ENCODE peak calls at places on chromosomes 5 and 9, in four cellular contexts. One of them, this sample, is unnamed.

GRCh38 chr9:97632406-97632991 is 669 bp downstream of the TSTD2 start:
- DNase-seq in K562: no peak
- DNase-seq in SK-N-SH: no peak
- DNase-seq in HepG2: no peak
- DNase-seq in this sample: no peak

GRCh38 chr5:72767289-72768010 is 49.0 kb upstream of the TNPO1 start:
- DNase-seq in K562: peak
- DNase-seq in SK-N-SH: peak
- DNase-seq in HepG2: peak
- DNase-seq in this sample: no peak

GRCh38 chr5:149271195-149271716 is 403 bp upstream of the AFAP1L1 start:
- DNase-seq in K562: no peak
- DNase-seq in SK-N-SH: no peak
- DNase-seq in HepG2: peak
- DNase-seq in this sample: no peak

GRCh38 chr5:151026674-151027073 is 6.3 kb downstream of the GPX3 start:
- DNase-seq in K562: no peak
- DNase-seq in SK-N-SH: no peak
- DNase-seq in HepG2: no peak
- DNase-seq in this sample: no peak

GRCh38 chr5:157890825-157891587 is 32.1 kb upstream of the CLINT1 start:
- DNase-seq in K562: no peak
- DNase-seq in SK-N-SH: no peak
- DNase-seq in HepG2: no peak
- DNase-seq in this sample: no peak

GRCh38 chr5:132463808-132464154 is 26.8 kb downstream of the IRF1 start:
- DNase-seq in K562: no peak
- DNase-seq in SK-N-SH: no peak
- DNase-seq in HepG2: no peak
- DNase-seq in this sample: no peak

GRCh38 chr5:91864902-91865420 is 481.8 kb upstream of the ARRDC3 start:
- DNase-seq in K562: no peak
- DNase-seq in SK-N-SH: no peak
- DNase-seq in HepG2: no peak
- DNase-seq in this sample: no peak

GRCh38 chr5:124546643-124547042 is 199.8 kb downstream of the ZNF608 start:
- DNase-seq in K562: no peak
- DNase-seq in SK-N-SH: no peak
- DNase-seq in HepG2: no peak
- DNase-seq in this sample: no peak

GRCh38 chr5:75668988-75669760 is 48.1 kb downstream of the POC5 start:
- DNase-seq in K562: peak
- DNase-seq in SK-N-SH: no peak
- DNase-seq in HepG2: peak
- DNase-seq in this sample: no peak

GRCh38 chr5:163473613-163474243 is 13.3 kb downstream of the HMMR start:
- DNase-seq in K562: no peak
- DNase-seq in SK-N-SH: no peak
- DNase-seq in HepG2: no peak
- DNase-seq in this sample: no peak

GRCh38 chr9:33024966-33025571 is at the start of gene DNAJA1:
- DNase-seq in K562: peak
- DNase-seq in SK-N-SH: peak
- DNase-seq in HepG2: peak
- DNase-seq in this sample: peak

GRCh38 chr9:96447406-96447805 is 2.6 kb upstream of the HABP4 start:
- DNase-seq in K562: no peak
- DNase-seq in SK-N-SH: no peak
- DNase-seq in HepG2: no peak
- DNase-seq in this sample: no peak

GRCh38 chr9:99712214-99712613 is 109.5 kb upstream of the NR4A3 start:
- DNase-seq in K562: no peak
- DNase-seq in SK-N-SH: no peak
- DNase-seq in HepG2: no peak
- DNase-seq in this sample: no peak

GRCh38 chr5:173051746-173052145 is 4.4 kb upstream of the CREBRF start:
- DNase-seq in K562: no peak
- DNase-seq in SK-N-SH: no peak
- DNase-seq in HepG2: no peak
- DNase-seq in this sample: no peak

GRCh38 chr5:122478741-122479459 is 166.9 kb downstream of the SNCAIP start:
- DNase-seq in K562: no peak
- DNase-seq in SK-N-SH: no peak
- DNase-seq in HepG2: peak
- DNase-seq in this sample: peak

GRCh38 chr5:151007430-151008123 is 12.8 kb upstream of the GPX3 start:
- DNase-seq in K562: no peak
- DNase-seq in SK-N-SH: no peak
- DNase-seq in HepG2: no peak
- DNase-seq in this sample: no peak

GRCh38 chr5:14147210-14147609 is 4.1 kb downstream of the TRIO start:
- DNase-seq in K562: no peak
- DNase-seq in SK-N-SH: no peak
- DNase-seq in HepG2: no peak
- DNase-seq in this sample: no peak

GRCh38 chr9:114487607-114488300 is 17.5 kb downstream of the WHRN start:
- DNase-seq in K562: peak
- DNase-seq in SK-N-SH: peak
- DNase-seq in HepG2: peak
- DNase-seq in this sample: peak
- TF ChIP-seq ELF1 in K562: no peak
- TF ChIP-seq ELF1 in SK-N-SH: no peak
- TF ChIP-seq ELF1 in HepG2: no peak
- TF ChIP-seq ELF1 in this sample: no peak

GRCh38 chr9:115202181-115202580 is 84.2 kb upstream of the TNC start:
- DNase-seq in K562: no peak
- DNase-seq in SK-N-SH: no peak
- DNase-seq in HepG2: no peak
- DNase-seq in this sample: no peak

GRCh38 chr9:115207003-115207837 is 89.3 kb upstream of the TNC start:
- DNase-seq in K562: no peak
- DNase-seq in SK-N-SH: no peak
- DNase-seq in HepG2: no peak
- DNase-seq in this sample: no peak

GRCh38 chr9:115202960-115203751 is 85.2 kb upstream of the TNC start:
- DNase-seq in K562: no peak
- DNase-seq in SK-N-SH: peak
- DNase-seq in HepG2: no peak
- DNase-seq in this sample: no peak

GRCh38 chr9:115208503-115208902 is 90.5 kb upstream of the TNC start:
- DNase-seq in K562: no peak
- DNase-seq in SK-N-SH: no peak
- DNase-seq in HepG2: no peak
- DNase-seq in this sample: no peak

GRCh38 chr9:115204827-115205506 is 87.0 kb upstream of the TNC start:
- DNase-seq in K562: no peak
- DNase-seq in SK-N-SH: no peak
- DNase-seq in HepG2: no peak
- DNase-seq in this sample: no peak
- TF ChIP-seq ELF1 in K562: no peak
- TF ChIP-seq ELF1 in SK-N-SH: no peak
- TF ChIP-seq ELF1 in HepG2: no peak
- TF ChIP-seq ELF1 in this sample: no peak

GRCh38 chr9:6054280-6055099 is 39.1 kb upstream of the RANBP6 start:
- DNase-seq in K562: peak
- DNase-seq in SK-N-SH: peak
- DNase-seq in HepG2: peak
- DNase-seq in this sample: peak
- TF ChIP-seq ELF1 in K562: no peak
- TF ChIP-seq ELF1 in SK-N-SH: no peak
- TF ChIP-seq ELF1 in HepG2: no peak
- TF ChIP-seq ELF1 in this sample: peak

DNA sequence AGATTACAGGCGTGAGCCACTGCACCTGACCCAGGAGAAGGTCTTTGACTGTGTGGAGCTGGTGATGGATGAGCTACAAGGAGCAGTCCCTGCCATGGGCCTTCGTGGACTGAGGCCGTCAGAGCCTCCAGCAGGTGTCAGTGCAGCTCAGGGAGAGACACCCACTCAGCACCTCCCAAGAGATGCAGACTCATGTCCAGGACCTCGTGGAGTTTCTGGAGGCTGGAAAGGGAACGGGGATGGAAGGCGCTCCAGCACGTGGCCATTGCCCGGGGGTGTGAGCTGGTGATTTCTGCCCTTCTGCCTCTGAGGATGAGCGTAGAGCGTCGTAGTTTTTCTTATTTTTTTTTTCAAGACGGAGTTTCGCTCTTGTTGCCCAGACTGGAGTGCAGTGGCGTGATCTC is 9.5 kb downstream of the TOR4A start:
- DNase-seq in K562: peak
- DNase-seq in SK-N-SH: peak
- DNase-seq in HepG2: peak
- DNase-seq in this sample: peak
- TF ChIP-seq ELF1 in K562: no peak
- TF ChIP-seq ELF1 in SK-N-SH: no peak
- TF ChIP-seq ELF1 in HepG2: no peak
- TF ChIP-seq ELF1 in this sample: no peak

DNA sequence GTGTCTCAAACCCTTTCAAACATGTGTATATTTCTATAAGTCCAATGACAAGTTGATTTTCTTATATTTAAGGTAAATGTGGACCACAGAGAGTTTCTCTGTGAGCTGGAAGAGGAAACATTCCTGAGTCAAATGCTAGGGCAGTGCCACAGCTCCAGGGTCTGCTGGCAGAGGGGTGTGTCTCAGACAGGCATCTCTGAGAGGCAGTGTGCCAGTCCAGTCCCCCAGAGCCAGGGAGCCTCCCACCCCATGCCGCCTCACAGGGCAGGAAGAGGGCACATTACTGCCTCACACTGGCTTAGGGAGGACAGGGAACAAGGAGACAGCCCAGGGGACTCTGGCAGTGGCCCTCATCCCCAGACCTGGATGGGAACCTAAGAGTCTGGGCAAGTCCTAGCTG is 120.2 kb downstream of the TENT4A start:
- DNase-seq in K562: no peak
- DNase-seq in SK-N-SH: no peak
- DNase-seq in HepG2: no peak
- DNase-seq in this sample: no peak
- TF ChIP-seq ELF1 in K562: no peak
- TF ChIP-seq ELF1 in SK-N-SH: no peak
- TF ChIP-seq ELF1 in HepG2: no peak
- TF ChIP-seq ELF1 in this sample: no peak

GRCh38 chr5:177100714-177101121 is 14.0 kb downstream of the FGFR4 start:
- DNase-seq in K562: no peak
- DNase-seq in SK-N-SH: no peak
- DNase-seq in HepG2: no peak
- DNase-seq in this sample: no peak
- TF ChIP-seq ELF1 in K562: no peak
- TF ChIP-seq ELF1 in SK-N-SH: no peak
- TF ChIP-seq ELF1 in HepG2: no peak
- TF ChIP-seq ELF1 in this sample: no peak

GRCh38 chr9:130508218-130508617 is 63.5 kb downstream of the ASS1 start:
- DNase-seq in K562: no peak
- DNase-seq in SK-N-SH: no peak
- DNase-seq in HepG2: no peak
- DNase-seq in this sample: no peak
- TF ChIP-seq ELF1 in K562: no peak
- TF ChIP-seq ELF1 in SK-N-SH: no peak
- TF ChIP-seq ELF1 in HepG2: no peak
- TF ChIP-seq ELF1 in this sample: no peak

GRCh38 chr5:94969174-94969573 is 315.7 kb downstream of the MCTP1 start:
- DNase-seq in K562: no peak
- DNase-seq in SK-N-SH: no peak
- DNase-seq in HepG2: no peak
- DNase-seq in this sample: peak
- TF ChIP-seq ELF1 in K562: no peak
- TF ChIP-seq ELF1 in SK-N-SH: no peak
- TF ChIP-seq ELF1 in HepG2: no peak
- TF ChIP-seq ELF1 in this sample: no peak

GRCh38 chr9:6090272-6090671 is 74.8 kb upstream of the RANBP6 start:
- DNase-seq in K562: no peak
- DNase-seq in SK-N-SH: no peak
- DNase-seq in HepG2: no peak
- DNase-seq in this sample: no peak
- TF ChIP-seq ELF1 in K562: no peak
- TF ChIP-seq ELF1 in SK-N-SH: no peak
- TF ChIP-seq ELF1 in HepG2: no peak
- TF ChIP-seq ELF1 in this sample: no peak

DNA sequence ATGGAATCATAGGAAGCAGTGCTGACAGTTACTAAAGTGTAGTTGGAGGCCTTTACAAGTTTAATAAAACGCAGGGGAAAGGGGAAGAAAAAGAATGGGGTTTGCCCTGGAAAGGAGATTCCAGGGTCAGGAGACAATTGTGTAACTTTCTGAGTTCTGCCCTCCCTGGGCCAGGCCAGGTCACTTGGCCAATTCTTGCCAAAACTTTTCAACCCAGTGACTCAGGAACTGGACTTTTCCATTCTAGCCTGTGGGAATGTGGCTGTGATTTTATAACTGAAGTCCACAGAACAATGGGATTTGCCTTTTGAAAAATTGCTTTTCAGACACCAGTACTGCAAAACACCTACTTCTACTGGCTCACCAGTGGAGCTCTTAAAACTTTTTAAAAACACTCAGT is 289.8 kb upstream of the ANKRD55 start:
- DNase-seq in K562: no peak
- DNase-seq in SK-N-SH: no peak
- DNase-seq in HepG2: no peak
- DNase-seq in this sample: no peak
- TF ChIP-seq ELF1 in K562: no peak
- TF ChIP-seq ELF1 in SK-N-SH: no peak
- TF ChIP-seq ELF1 in HepG2: no peak
- TF ChIP-seq ELF1 in this sample: no peak

This sample was measured in HCT116.